ENCODE peak calls at places on chromosomes 5 and 9, in six cellular contexts. One of them, this sample, is unnamed. For H3K4me1, the result is how much of the 10 kb centered on the place peaks cover.

GRCh38 chr5:142053434-142054253 is 40.8 kb upstream of the GNPDA1 start:
- DNase-seq in BE2C: no peak
- DNase-seq in right lobe of liver: no peak
- DNase-seq in thoracic aorta: no peak
- DNase-seq in astrocyte: peak
- DNase-seq in hepatocyte: peak
- DNase-seq in this sample: no peak

GRCh38 chr5:132428147-132428482 is 58.6 kb downstream of the SLC22A5 start:
- DNase-seq in BE2C: no peak
- DNase-seq in right lobe of liver: no peak
- DNase-seq in thoracic aorta: no peak
- DNase-seq in astrocyte: no peak
- DNase-seq in hepatocyte: no peak
- DNase-seq in this sample: no peak

GRCh38 chr9:116123171-116123570 is 30.4 kb upstream of the PAPPA start:
- DNase-seq in BE2C: no peak
- DNase-seq in right lobe of liver: no peak
- DNase-seq in thoracic aorta: no peak
- DNase-seq in astrocyte: no peak
- DNase-seq in hepatocyte: no peak
- DNase-seq in this sample: no peak

GRCh38 chr5:119273391-119273839 is 82.4 kb upstream of the TNFAIP8 start:
- DNase-seq in BE2C: no peak
- DNase-seq in right lobe of liver: no peak
- DNase-seq in thoracic aorta: no peak
- DNase-seq in astrocyte: no peak
- DNase-seq in hepatocyte: no peak
- DNase-seq in this sample: no peak

GRCh38 chr5:110105692-110106091 is 416.0 kb downstream of the MAN2A1 start:
- DNase-seq in BE2C: no peak
- DNase-seq in right lobe of liver: peak
- DNase-seq in thoracic aorta: peak
- DNase-seq in astrocyte: peak
- DNase-seq in hepatocyte: peak
- DNase-seq in this sample: no peak

GRCh38 chr9:135119496-135120064 is 32.1 kb downstream of the OLFM1 start:
- DNase-seq in BE2C: no peak
- DNase-seq in right lobe of liver: no peak
- DNase-seq in thoracic aorta: no peak
- DNase-seq in astrocyte: no peak
- DNase-seq in hepatocyte: no peak
- DNase-seq in this sample: no peak

GRCh38 chr9:136685792-136686533 is 1.3 kb downstream of the AGPAT2 start:
- DNase-seq in BE2C: no peak
- DNase-seq in right lobe of liver: no peak
- DNase-seq in thoracic aorta: no peak
- DNase-seq in astrocyte: no peak
- DNase-seq in hepatocyte: no peak
- DNase-seq in this sample: no peak

GRCh38 chr5:178382689-178383276 is 150.2 kb upstream of the PHYKPL start:
- DNase-seq in BE2C: no peak
- DNase-seq in right lobe of liver: no peak
- DNase-seq in thoracic aorta: no peak
- DNase-seq in astrocyte: no peak
- DNase-seq in hepatocyte: peak
- DNase-seq in this sample: no peak

GRCh38 chr9:35828716-35829083 is at the start of gene FAM221B:
- DNase-seq in BE2C: peak
- DNase-seq in right lobe of liver: no peak
- DNase-seq in thoracic aorta: no peak
- DNase-seq in astrocyte: no peak
- DNase-seq in hepatocyte: peak
- DNase-seq in this sample: no peak

GRCh38 chr5:32443145-32443540 is 1.4 kb downstream of the ZFR start:
- DNase-seq in BE2C: no peak
- DNase-seq in right lobe of liver: no peak
- DNase-seq in thoracic aorta: no peak
- DNase-seq in astrocyte: peak
- DNase-seq in hepatocyte: peak
- DNase-seq in this sample: no peak

GRCh38 chr9:117714282-117714681 is 10.1 kb downstream of the TLR4 start:
- DNase-seq in BE2C: peak
- DNase-seq in right lobe of liver: peak
- DNase-seq in thoracic aorta: no peak
- DNase-seq in astrocyte: no peak
- DNase-seq in hepatocyte: peak
- DNase-seq in this sample: no peak

GRCh38 chr9:110767559-110768063 is 99.0 kb downstream of the MUSK start:
- DNase-seq in BE2C: no peak
- DNase-seq in right lobe of liver: no peak
- DNase-seq in thoracic aorta: no peak
- DNase-seq in astrocyte: peak
- DNase-seq in hepatocyte: no peak
- DNase-seq in this sample: peak

GRCh38 chr9:21803674-21804048 is 1.2 kb downstream of the MTAP start:
- DNase-seq in BE2C: no peak
- DNase-seq in right lobe of liver: no peak
- DNase-seq in thoracic aorta: no peak
- DNase-seq in astrocyte: peak
- DNase-seq in hepatocyte: no peak
- DNase-seq in this sample: no peak

GRCh38 chr5:35488055-35488454 is 129.6 kb upstream of the SPEF2 start:
- DNase-seq in BE2C: no peak
- DNase-seq in right lobe of liver: no peak
- DNase-seq in thoracic aorta: no peak
- DNase-seq in astrocyte: no peak
- DNase-seq in hepatocyte: no peak
- DNase-seq in this sample: no peak

GRCh38 chr5:35485487-35485886 is 132.2 kb upstream of the SPEF2 start:
- DNase-seq in BE2C: no peak
- DNase-seq in right lobe of liver: no peak
- DNase-seq in thoracic aorta: no peak
- DNase-seq in astrocyte: no peak
- DNase-seq in hepatocyte: no peak
- DNase-seq in this sample: no peak

GRCh38 chr5:35484241-35484640 is 133.4 kb upstream of the SPEF2 start:
- DNase-seq in BE2C: no peak
- DNase-seq in right lobe of liver: no peak
- DNase-seq in thoracic aorta: no peak
- DNase-seq in astrocyte: no peak
- DNase-seq in hepatocyte: no peak
- DNase-seq in this sample: no peak

GRCh38 chr5:35487255-35488035 is 130.2 kb upstream of the SPEF2 start:
- DNase-seq in BE2C: no peak
- DNase-seq in right lobe of liver: no peak
- DNase-seq in thoracic aorta: no peak
- DNase-seq in astrocyte: no peak
- DNase-seq in hepatocyte: no peak
- DNase-seq in this sample: no peak

DNA sequence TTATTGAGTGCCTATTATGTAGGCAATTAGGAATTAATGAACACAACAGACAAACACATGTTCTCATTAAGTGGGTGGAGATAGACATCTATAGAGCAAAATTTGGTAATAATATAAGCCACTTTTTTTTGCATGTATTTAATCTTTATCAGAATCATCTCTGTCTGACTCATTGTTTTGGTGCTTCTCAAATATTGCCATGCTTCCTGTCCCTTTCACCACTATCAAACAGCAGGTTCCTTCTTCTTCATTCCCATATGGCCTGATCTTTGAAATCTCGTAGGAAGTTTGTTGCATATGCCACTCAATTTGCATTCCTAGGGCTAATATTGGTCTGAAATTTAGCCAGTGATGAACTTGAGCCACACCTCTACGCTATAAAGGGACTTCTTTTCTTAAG is 128.9 kb upstream of the SPEF2 start:
- DNase-seq in BE2C: no peak
- DNase-seq in right lobe of liver: no peak
- DNase-seq in thoracic aorta: no peak
- DNase-seq in astrocyte: no peak
- DNase-seq in hepatocyte: no peak
- DNase-seq in this sample: no peak
- H3K4me3 ChIP-seq in BE2C: no peak
- H3K4me3 ChIP-seq in right lobe of liver: no peak
- H3K4me3 ChIP-seq in thoracic aorta: no peak
- H3K4me3 ChIP-seq in astrocyte: no peak
- H3K4me3 ChIP-seq in hepatocyte: no peak
- H3K4me3 ChIP-seq in this sample: no peak

GRCh38 chr5:136006164-136006563 is 22.6 kb upstream of the TGFBI start:
- DNase-seq in BE2C: no peak
- DNase-seq in right lobe of liver: no peak
- DNase-seq in thoracic aorta: no peak
- DNase-seq in astrocyte: peak
- DNase-seq in hepatocyte: no peak
- DNase-seq in this sample: no peak
- H3K4me1 ChIP-seq in BE2C: under half
- H3K4me1 ChIP-seq in right lobe of liver: under half
- H3K4me1 ChIP-seq in thoracic aorta: under half
- H3K4me1 ChIP-seq in astrocyte: under half
- H3K4me1 ChIP-seq in hepatocyte: under half
- H3K4me1 ChIP-seq in this sample: under half

DNA sequence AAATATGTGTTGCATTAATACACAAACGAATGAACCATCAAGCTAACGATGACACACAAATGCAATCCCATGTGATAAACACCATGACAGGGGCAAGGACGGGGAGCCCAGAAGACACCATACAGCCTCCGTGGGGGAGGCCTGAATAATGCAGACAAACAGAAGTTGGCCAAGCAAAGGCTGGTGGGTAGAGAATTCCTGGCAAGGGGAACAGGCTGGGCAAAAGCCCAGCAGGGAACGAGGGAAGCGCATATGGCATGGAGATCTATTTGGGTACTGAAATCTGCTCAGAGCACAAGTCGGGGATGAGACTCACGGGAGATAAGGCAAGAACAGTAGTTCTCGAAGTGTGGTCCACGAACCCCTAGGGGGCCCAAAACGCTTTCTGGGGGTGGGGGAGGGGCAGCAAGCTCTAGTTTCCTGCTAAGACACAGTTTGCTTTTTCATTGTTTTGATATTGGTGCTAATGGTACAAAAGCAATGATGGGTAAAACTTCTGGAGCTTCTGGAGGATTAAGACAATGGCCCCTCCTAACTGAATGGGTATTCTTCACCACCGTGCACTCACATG is 42.9 kb upstream of the FBXW11 start:
- DNase-seq in BE2C: no peak
- DNase-seq in right lobe of liver: no peak
- DNase-seq in thoracic aorta: no peak
- DNase-seq in astrocyte: no peak
- DNase-seq in hepatocyte: no peak
- DNase-seq in this sample: no peak
- H3K4me3 ChIP-seq in BE2C: no peak
- H3K4me3 ChIP-seq in right lobe of liver: no peak
- H3K4me3 ChIP-seq in thoracic aorta: no peak
- H3K4me3 ChIP-seq in astrocyte: no peak
- H3K4me3 ChIP-seq in hepatocyte: no peak
- H3K4me3 ChIP-seq in this sample: no peak

GRCh38 chr5:148974638-148975330 is 88.1 kb downstream of the SH3TC2 start:
- DNase-seq in BE2C: no peak
- DNase-seq in right lobe of liver: no peak
- DNase-seq in thoracic aorta: no peak
- DNase-seq in astrocyte: no peak
- DNase-seq in hepatocyte: no peak
- DNase-seq in this sample: peak
- H3K4me1 ChIP-seq in BE2C: under half
- H3K4me1 ChIP-seq in right lobe of liver: under half
- H3K4me1 ChIP-seq in thoracic aorta: under half
- H3K4me1 ChIP-seq in astrocyte: under half
- H3K4me1 ChIP-seq in hepatocyte: under half
- H3K4me1 ChIP-seq in this sample: half or more

GRCh38 chr5:172559004-172559932 is 81.8 kb upstream of the NEURL1B start:
- DNase-seq in BE2C: no peak
- DNase-seq in right lobe of liver: no peak
- DNase-seq in thoracic aorta: peak
- DNase-seq in astrocyte: peak
- DNase-seq in hepatocyte: peak
- DNase-seq in this sample: peak
- H3K4me3 ChIP-seq in BE2C: no peak
- H3K4me3 ChIP-seq in right lobe of liver: no peak
- H3K4me3 ChIP-seq in thoracic aorta: peak
- H3K4me3 ChIP-seq in astrocyte: peak
- H3K4me3 ChIP-seq in hepatocyte: no peak
- H3K4me3 ChIP-seq in this sample: peak

DNA sequence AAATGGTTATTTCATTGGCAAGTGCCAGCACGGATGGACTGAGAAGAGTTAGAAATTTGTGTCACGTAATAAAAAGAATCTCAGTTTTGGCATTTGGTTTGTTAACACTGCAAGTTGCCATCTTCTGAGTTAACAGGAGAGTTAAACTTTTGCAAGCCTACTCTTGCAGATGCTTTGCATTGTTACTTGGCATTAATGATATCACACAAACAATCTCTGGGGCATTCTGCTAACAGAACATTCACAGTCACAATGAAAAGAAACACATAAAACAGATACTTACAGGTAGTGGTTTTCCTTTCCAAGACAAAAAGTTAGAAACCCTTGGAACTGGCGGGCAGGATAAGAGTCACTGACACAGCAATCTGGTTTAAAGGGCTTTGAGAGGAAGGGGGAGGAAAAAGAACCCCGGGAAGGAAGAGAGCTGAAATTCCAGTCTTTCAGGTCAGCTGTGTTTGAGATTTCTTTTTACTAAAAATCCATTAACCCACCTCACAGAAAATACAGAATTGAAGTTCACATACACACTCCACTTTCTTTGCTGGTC is 524 bp downstream of the FREM1 start:
- DNase-seq in BE2C: no peak
- DNase-seq in right lobe of liver: no peak
- DNase-seq in thoracic aorta: no peak
- DNase-seq in astrocyte: no peak
- DNase-seq in hepatocyte: peak
- DNase-seq in this sample: no peak
- H3K4me1 ChIP-seq in BE2C: under half
- H3K4me1 ChIP-seq in right lobe of liver: under half
- H3K4me1 ChIP-seq in thoracic aorta: under half
- H3K4me1 ChIP-seq in astrocyte: under half
- H3K4me1 ChIP-seq in hepatocyte: half or more
- H3K4me1 ChIP-seq in this sample: under half

GRCh38 chr5:150780816-150781221 is 2.3 kb downstream of the SMIM3 start:
- DNase-seq in BE2C: no peak
- DNase-seq in right lobe of liver: no peak
- DNase-seq in thoracic aorta: no peak
- DNase-seq in astrocyte: peak
- DNase-seq in hepatocyte: no peak
- DNase-seq in this sample: no peak
- H3K4me3 ChIP-seq in BE2C: no peak
- H3K4me3 ChIP-seq in right lobe of liver: no peak
- H3K4me3 ChIP-seq in thoracic aorta: peak
- H3K4me3 ChIP-seq in astrocyte: no peak
- H3K4me3 ChIP-seq in hepatocyte: no peak
- H3K4me3 ChIP-seq in this sample: no peak

DNA sequence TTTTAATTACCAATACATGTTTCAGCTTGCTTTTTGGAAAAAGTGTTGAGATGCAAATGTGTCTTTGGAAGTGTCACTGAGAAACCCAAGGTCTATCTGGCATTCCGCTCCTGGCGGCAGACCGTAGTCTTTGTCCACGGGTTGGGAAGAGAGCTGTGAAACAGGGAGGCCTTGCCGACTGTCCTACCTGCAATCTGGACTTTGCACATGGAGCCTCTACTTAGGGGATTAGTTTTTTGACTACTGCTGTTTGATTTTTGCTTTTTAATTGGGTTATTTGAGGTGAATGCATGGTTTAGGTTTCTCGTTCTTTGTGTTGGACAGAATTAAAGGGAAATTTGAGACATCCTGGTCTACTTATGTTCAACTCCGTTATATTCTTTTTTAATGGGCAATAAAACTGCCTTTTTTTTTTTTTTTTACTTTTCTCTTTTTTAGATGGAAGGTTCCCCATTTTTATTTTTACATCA is 25.7 kb downstream of the TRIO start:
- DNase-seq in BE2C: no peak
- DNase-seq in right lobe of liver: peak
- DNase-seq in thoracic aorta: no peak
- DNase-seq in astrocyte: no peak
- DNase-seq in hepatocyte: no peak
- DNase-seq in this sample: no peak
- H3K4me1 ChIP-seq in BE2C: under half
- H3K4me1 ChIP-seq in right lobe of liver: under half
- H3K4me1 ChIP-seq in thoracic aorta: under half
- H3K4me1 ChIP-seq in astrocyte: half or more
- H3K4me1 ChIP-seq in hepatocyte: under half
- H3K4me1 ChIP-seq in this sample: under half

This sample was measured in SJCRH30.